ENCODE peak calls at places on chromosomes 13 and 19, in four cellular contexts. One of them, this sample, is unnamed.

GRCh38 chr19:41696402-41697197 is 8.5 kb upstream of the CEACAM7 start:
- DNase-seq in neuronal stem cell: no peak
- DNase-seq in H1: no peak
- DNase-seq in IMR-90: no peak
- DNase-seq in this sample: no peak

GRCh38 chr19:43430142-43430710 is 15.5 kb downstream of the TEX101 start:
- DNase-seq in H1: no peak
- DNase-seq in IMR-90: no peak
- DNase-seq in neuronal stem cell: no peak
- DNase-seq in this sample: no peak

GRCh38 chr19:41880329-41880708 is 2.7 kb upstream of the ARHGEF1 start:
- DNase-seq in IMR-90: no peak
- DNase-seq in H1: no peak
- DNase-seq in neuronal stem cell: no peak
- DNase-seq in this sample: no peak

GRCh38 chr19:46945668-46946067 is 74.0 kb upstream of the NPAS1 start:
- DNase-seq in neuronal stem cell: no peak
- DNase-seq in H1: no peak
- DNase-seq in IMR-90: no peak
- DNase-seq in this sample: peak

GRCh38 chr19:16288544-16288943 is 36.1 kb upstream of the KLF2 start:
- DNase-seq in H1: no peak
- DNase-seq in IMR-90: peak
- DNase-seq in neuronal stem cell: no peak
- DNase-seq in this sample: peak

GRCh38 chr19:18612772-18613588 is at the start of gene TMEM59L:
- DNase-seq in IMR-90: no peak
- DNase-seq in H1: no peak
- DNase-seq in neuronal stem cell: no peak
- DNase-seq in this sample: no peak

GRCh38 chr19:17172624-17173345 is 42.4 kb upstream of the USE1 start:
- DNase-seq in IMR-90: no peak
- DNase-seq in neuronal stem cell: no peak
- DNase-seq in H1: no peak
- DNase-seq in this sample: no peak

GRCh38 chr19:39406656-39407393 is at the start of gene ZFP36:
- DNase-seq in IMR-90: peak
- DNase-seq in H1: no peak
- DNase-seq in neuronal stem cell: no peak
- DNase-seq in this sample: peak

GRCh38 chr19:5967994-5968430 is 9.9 kb downstream of the RANBP3 start:
- DNase-seq in H1: no peak
- DNase-seq in IMR-90: peak
- DNase-seq in neuronal stem cell: peak
- DNase-seq in this sample: peak

GRCh38 chr13:19591864-19592263 is 30.5 kb upstream of the TPTE2 start:
- DNase-seq in H1: no peak
- DNase-seq in IMR-90: no peak
- DNase-seq in neuronal stem cell: no peak
- DNase-seq in this sample: no peak

DNA sequence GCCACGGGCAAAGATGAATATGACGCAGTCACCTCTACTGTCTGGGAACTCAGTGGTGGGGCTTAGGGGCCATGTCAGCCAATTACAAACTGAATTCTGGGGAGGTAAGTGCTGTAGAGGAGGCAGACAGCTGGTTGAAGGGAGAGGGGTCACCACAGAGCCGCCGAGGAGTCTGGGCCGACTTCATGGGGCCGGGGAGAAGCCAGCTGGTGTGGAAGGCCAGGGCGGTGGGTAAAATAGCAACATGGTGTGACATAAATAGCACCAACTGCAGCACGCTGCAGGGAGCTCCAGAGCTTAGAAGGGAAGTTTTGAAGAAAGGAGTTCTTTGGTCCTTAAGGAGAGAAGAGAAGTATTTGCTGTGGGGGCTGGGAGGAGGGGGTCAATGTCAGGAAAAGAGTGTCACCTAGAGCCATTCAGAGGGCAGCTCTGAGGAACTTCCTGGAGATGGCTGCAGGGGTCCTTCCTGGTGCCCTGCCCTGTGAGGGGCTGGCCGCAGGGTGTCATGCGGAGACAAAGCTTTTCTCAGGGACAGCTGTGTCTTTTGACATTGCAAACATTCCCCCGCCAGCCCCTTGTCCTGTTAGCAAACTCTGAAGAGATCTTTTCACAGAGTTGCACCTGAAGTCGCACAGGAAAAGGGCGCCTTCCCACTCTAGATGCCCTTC is 6.4 kb downstream of the METTL21C start:
- DNase-seq in IMR-90: no peak
- DNase-seq in neuronal stem cell: no peak
- DNase-seq in H1: no peak
- DNase-seq in this sample: no peak
- H3K18ac ChIP-seq in IMR-90: no peak
- H3K18ac ChIP-seq in neuronal stem cell: peak
- H3K18ac ChIP-seq in H1: no peak
- H3K18ac ChIP-seq in this sample: no peak

GRCh38 chr13:77328819-77329132 is 1.9 kb upstream of the MYCBP2 start:
- DNase-seq in H1: no peak
- DNase-seq in IMR-90: no peak
- DNase-seq in neuronal stem cell: no peak
- DNase-seq in this sample: no peak
- H3K9ac ChIP-seq in H1: no peak
- H3K9ac ChIP-seq in IMR-90: peak
- H3K9ac ChIP-seq in neuronal stem cell: no peak
- H3K9ac ChIP-seq in this sample: peak

DNA sequence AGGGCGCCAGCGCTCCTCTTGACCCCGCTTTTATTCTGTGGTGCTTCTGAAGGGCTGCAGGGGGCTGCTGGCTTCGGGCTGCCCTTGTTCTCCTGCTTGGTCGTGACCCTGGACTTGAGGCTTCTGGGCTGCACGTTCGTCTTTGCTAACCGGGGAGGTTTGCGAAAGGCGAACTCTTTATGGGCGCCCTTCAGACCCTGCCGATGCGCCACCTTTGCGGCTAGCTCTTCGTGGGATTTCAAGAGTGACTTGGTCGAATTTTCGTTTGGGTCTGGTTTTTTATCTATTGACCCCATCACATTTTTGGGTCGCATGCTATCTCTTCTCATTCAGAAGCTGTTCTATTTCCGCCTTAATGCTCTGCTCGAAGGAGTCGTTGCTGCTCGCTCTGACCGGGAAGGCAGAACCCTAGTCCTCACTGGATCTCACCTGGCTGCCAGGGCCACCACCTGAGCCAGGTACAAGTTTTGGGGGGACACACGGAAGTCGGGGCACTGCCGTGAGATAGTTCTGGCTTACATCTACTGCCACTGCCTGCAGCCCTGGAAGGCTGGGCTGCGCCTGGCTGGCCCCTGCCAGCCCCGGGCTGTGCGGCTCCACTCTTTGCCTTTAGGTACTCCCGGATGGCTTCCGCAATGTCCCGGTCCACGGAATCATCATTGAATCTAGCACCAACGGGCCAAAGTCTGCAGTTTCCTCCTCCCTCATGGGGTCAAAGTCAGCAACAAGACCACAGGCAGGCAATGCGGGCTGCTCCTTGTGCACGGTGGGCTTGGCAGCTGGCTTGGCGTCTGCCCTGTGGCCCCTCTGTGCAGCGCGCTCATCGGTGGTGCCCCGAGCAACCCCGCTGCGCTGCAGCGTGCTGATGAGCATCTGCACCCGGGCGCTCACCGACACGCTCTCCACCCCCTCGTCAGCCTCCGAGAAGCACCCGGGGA is 16.2 kb downstream of the RB1 start:
- DNase-seq in IMR-90: no peak
- DNase-seq in neuronal stem cell: no peak
- DNase-seq in H1: no peak
- DNase-seq in this sample: no peak
- H3K4me3 ChIP-seq in IMR-90: no peak
- H3K4me3 ChIP-seq in neuronal stem cell: no peak
- H3K4me3 ChIP-seq in H1: no peak
- H3K4me3 ChIP-seq in this sample: no peak

GRCh38 chr19:55157064-55157908 is at the start of gene TNNI3:
- DNase-seq in H1: no peak
- DNase-seq in neuronal stem cell: no peak
- DNase-seq in IMR-90: no peak
- DNase-seq in this sample: no peak
- H3K18ac ChIP-seq in H1: peak
- H3K18ac ChIP-seq in neuronal stem cell: peak
- H3K18ac ChIP-seq in IMR-90: no peak
- H3K18ac ChIP-seq in this sample: no peak

DNA sequence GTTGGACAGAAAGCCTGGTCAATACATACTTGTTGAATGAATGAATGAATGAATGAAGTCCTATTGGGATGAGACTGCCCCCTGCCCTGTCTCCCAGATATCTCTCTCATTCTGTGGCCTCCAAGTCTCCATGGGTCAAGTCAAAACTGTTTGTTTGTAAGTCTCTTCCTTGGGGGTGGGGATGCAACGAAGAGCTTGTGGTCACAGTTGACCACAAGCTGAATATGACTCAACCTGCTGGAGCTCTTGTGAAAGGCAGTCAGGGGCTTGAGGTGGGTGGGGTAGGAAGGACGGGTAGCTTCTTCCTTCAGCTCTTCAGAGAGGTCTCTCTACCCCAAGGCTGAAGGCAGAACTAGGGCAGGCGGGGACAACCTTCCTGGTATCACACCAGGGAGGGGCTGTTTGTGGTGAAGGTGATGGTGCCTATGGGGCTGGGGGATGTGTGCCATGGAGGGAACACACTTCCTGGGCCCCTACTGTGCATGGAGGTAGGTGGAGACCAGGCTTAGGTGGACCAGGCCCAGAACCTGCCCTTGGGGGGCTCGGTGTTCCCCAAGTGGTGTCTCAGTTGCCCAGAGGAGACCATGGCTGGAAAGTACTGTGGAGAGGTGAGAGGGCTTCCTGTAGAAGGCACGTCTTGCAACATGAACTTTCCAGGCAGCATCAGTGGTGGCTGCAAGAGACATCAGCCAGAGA is 8.0 kb downstream of the MYO1F start:
- DNase-seq in H1: no peak
- DNase-seq in IMR-90: peak
- DNase-seq in neuronal stem cell: no peak
- DNase-seq in this sample: peak
- H3K9ac ChIP-seq in H1: no peak
- H3K9ac ChIP-seq in IMR-90: no peak
- H3K9ac ChIP-seq in neuronal stem cell: no peak
- H3K9ac ChIP-seq in this sample: no peak